ENCODE peak calls at places on chromosome 10, in nine cellular contexts. One of them, this sample, is unnamed. For H3K36me3, the result is how much of the 10 kb centered on the place peaks cover.

GRCh38 chr10:115141254-115141653 is 48.1 kb downstream of the ATRNL1 start:
- DNase-seq in cardiac muscle cell: peak
- DNase-seq in DND-41: no peak
- DNase-seq in bronchial epithelial cell: peak
- DNase-seq in tibial artery: no peak
- DNase-seq in neural progenitor cell: peak
- DNase-seq in psoas muscle: no peak
- DNase-seq in spleen: no peak
- DNase-seq in uterus: no peak
- DNase-seq in this sample: no peak

GRCh38 chr10:128009768-128010167 is 102.9 kb downstream of the PTPRE start:
- DNase-seq in cardiac muscle cell: peak
- DNase-seq in DND-41: no peak
- DNase-seq in bronchial epithelial cell: no peak
- DNase-seq in tibial artery: no peak
- DNase-seq in neural progenitor cell: no peak
- DNase-seq in psoas muscle: no peak
- DNase-seq in spleen: no peak
- DNase-seq in uterus: no peak
- DNase-seq in this sample: no peak

GRCh38 chr10:71290806-71291205 is 28.3 kb upstream of the SLC29A3 start:
- DNase-seq in cardiac muscle cell: no peak
- DNase-seq in DND-41: no peak
- DNase-seq in bronchial epithelial cell: no peak
- DNase-seq in tibial artery: no peak
- DNase-seq in neural progenitor cell: no peak
- DNase-seq in psoas muscle: no peak
- DNase-seq in spleen: no peak
- DNase-seq in uterus: no peak
- DNase-seq in this sample: no peak

GRCh38 chr10:18797286-18797685 is 138.1 kb downstream of the ARL5B start:
- DNase-seq in cardiac muscle cell: no peak
- DNase-seq in DND-41: no peak
- DNase-seq in bronchial epithelial cell: peak
- DNase-seq in tibial artery: no peak
- DNase-seq in neural progenitor cell: no peak
- DNase-seq in psoas muscle: no peak
- DNase-seq in spleen: no peak
- DNase-seq in uterus: no peak
- DNase-seq in this sample: no peak

GRCh38 chr10:89535185-89536012 is at the start of gene SLC16A12:
- DNase-seq in cardiac muscle cell: peak
- DNase-seq in DND-41: no peak
- DNase-seq in bronchial epithelial cell: no peak
- DNase-seq in tibial artery: no peak
- DNase-seq in neural progenitor cell: peak
- DNase-seq in psoas muscle: peak
- DNase-seq in spleen: no peak
- DNase-seq in uterus: no peak
- DNase-seq in this sample: peak

GRCh38 chr10:101775273-101776131 is at the start of gene FGF8:
- DNase-seq in cardiac muscle cell: no peak
- DNase-seq in DND-41: no peak
- DNase-seq in bronchial epithelial cell: no peak
- DNase-seq in tibial artery: no peak
- DNase-seq in neural progenitor cell: peak
- DNase-seq in psoas muscle: no peak
- DNase-seq in spleen: no peak
- DNase-seq in uterus: no peak
- DNase-seq in this sample: no peak

GRCh38 chr10:71998840-71999194 is 34.6 kb downstream of the CHST3 start:
- DNase-seq in cardiac muscle cell: peak
- DNase-seq in DND-41: no peak
- DNase-seq in bronchial epithelial cell: peak
- DNase-seq in tibial artery: peak
- DNase-seq in neural progenitor cell: no peak
- DNase-seq in psoas muscle: peak
- DNase-seq in spleen: peak
- DNase-seq in uterus: peak
- DNase-seq in this sample: peak

GRCh38 chr10:123044391-123044790 is 35.6 kb downstream of the ACADSB start:
- DNase-seq in cardiac muscle cell: peak
- DNase-seq in DND-41: no peak
- DNase-seq in bronchial epithelial cell: peak
- DNase-seq in tibial artery: no peak
- DNase-seq in neural progenitor cell: no peak
- DNase-seq in psoas muscle: no peak
- DNase-seq in spleen: no peak
- DNase-seq in uterus: no peak
- DNase-seq in this sample: no peak

GRCh38 chr10:131041361-131041916 is 270.1 kb downstream of the TCERG1L start:
- DNase-seq in cardiac muscle cell: no peak
- DNase-seq in DND-41: no peak
- DNase-seq in bronchial epithelial cell: no peak
- DNase-seq in tibial artery: peak
- DNase-seq in neural progenitor cell: no peak
- DNase-seq in psoas muscle: no peak
- DNase-seq in spleen: peak
- DNase-seq in uterus: no peak
- DNase-seq in this sample: no peak

GRCh38 chr10:88820990-88821389 is 18.5 kb downstream of the LIPM start:
- DNase-seq in cardiac muscle cell: peak
- DNase-seq in DND-41: no peak
- DNase-seq in bronchial epithelial cell: peak
- DNase-seq in tibial artery: no peak
- DNase-seq in neural progenitor cell: no peak
- DNase-seq in psoas muscle: no peak
- DNase-seq in spleen: no peak
- DNase-seq in uterus: no peak
- DNase-seq in this sample: no peak

GRCh38 chr10:21145751-21146445 is 248.8 kb upstream of the NEBL start:
- DNase-seq in cardiac muscle cell: no peak
- DNase-seq in DND-41: no peak
- DNase-seq in bronchial epithelial cell: no peak
- DNase-seq in tibial artery: no peak
- DNase-seq in neural progenitor cell: peak
- DNase-seq in psoas muscle: no peak
- DNase-seq in spleen: no peak
- DNase-seq in uterus: no peak
- DNase-seq in this sample: no peak

GRCh38 chr10:119522747-119523426 is 19.6 kb downstream of the RGS10 start:
- DNase-seq in cardiac muscle cell: no peak
- DNase-seq in DND-41: no peak
- DNase-seq in bronchial epithelial cell: peak
- DNase-seq in tibial artery: no peak
- DNase-seq in neural progenitor cell: no peak
- DNase-seq in psoas muscle: no peak
- DNase-seq in spleen: peak
- DNase-seq in uterus: no peak
- DNase-seq in this sample: no peak

GRCh38 chr10:124601431-124602120 is 140.0 kb downstream of the LHPP start:
- DNase-seq in cardiac muscle cell: no peak
- DNase-seq in DND-41: no peak
- DNase-seq in bronchial epithelial cell: no peak
- DNase-seq in tibial artery: no peak
- DNase-seq in neural progenitor cell: no peak
- DNase-seq in psoas muscle: peak
- DNase-seq in spleen: peak
- DNase-seq in uterus: no peak
- DNase-seq in this sample: no peak

GRCh38 chr10:62817763-62818425 is 1.7 kb upstream of the EGR2 start:
- DNase-seq in cardiac muscle cell: peak
- DNase-seq in DND-41: peak
- DNase-seq in bronchial epithelial cell: peak
- DNase-seq in tibial artery: peak
- DNase-seq in neural progenitor cell: peak
- DNase-seq in psoas muscle: peak
- DNase-seq in spleen: peak
- DNase-seq in uterus: peak
- DNase-seq in this sample: peak

GRCh38 chr10:77869626-77870420 is 56.7 kb downstream of the DLG5 start:
- DNase-seq in cardiac muscle cell: peak
- DNase-seq in DND-41: no peak
- DNase-seq in bronchial epithelial cell: no peak
- DNase-seq in tibial artery: no peak
- DNase-seq in neural progenitor cell: no peak
- DNase-seq in psoas muscle: no peak
- DNase-seq in spleen: no peak
- DNase-seq in uterus: no peak
- DNase-seq in this sample: no peak

DNA sequence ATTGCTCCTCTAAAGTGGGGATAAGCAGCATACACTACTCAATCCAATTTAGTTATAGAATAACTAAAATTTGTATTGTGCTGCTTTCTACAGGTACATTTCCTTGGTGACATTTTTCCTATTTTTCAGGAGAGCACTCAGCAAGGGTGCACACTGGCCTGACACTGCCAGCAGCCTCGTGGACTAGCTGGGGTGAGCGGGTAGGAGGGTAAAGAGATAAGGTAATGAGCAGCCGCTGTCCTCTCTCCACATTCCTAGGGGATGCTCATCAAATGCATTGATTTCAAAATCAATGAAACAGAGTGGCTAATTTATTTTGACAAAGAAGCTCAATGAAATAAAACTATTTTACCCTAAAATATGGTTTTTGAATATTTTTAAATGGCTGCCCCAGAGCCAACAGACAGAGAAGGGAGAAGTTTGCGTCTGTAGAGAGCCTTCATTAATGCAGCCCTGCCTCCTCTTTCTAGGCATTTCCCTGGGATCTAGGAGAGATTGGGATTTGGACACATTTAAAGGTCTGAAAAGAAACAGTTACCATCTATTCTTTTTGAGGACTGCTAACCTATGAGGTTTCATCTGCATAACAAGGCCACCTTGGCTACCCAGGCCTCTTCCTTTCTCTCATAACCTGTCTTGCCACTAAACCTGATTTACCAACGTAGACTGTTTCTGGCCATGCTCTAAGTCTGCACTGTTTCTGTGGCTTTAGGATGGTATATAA is 561.0 kb downstream of the IPMK start:
- DNase-seq in cardiac muscle cell: no peak
- DNase-seq in DND-41: no peak
- DNase-seq in bronchial epithelial cell: no peak
- DNase-seq in tibial artery: no peak
- DNase-seq in neural progenitor cell: no peak
- DNase-seq in psoas muscle: peak
- DNase-seq in spleen: no peak
- DNase-seq in uterus: no peak
- DNase-seq in this sample: no peak
- H3K4me3 ChIP-seq in cardiac muscle cell: no peak
- H3K4me3 ChIP-seq in DND-41: no peak
- H3K4me3 ChIP-seq in bronchial epithelial cell: no peak
- H3K4me3 ChIP-seq in tibial artery: no peak
- H3K4me3 ChIP-seq in neural progenitor cell: no peak
- H3K4me3 ChIP-seq in psoas muscle: no peak
- H3K4me3 ChIP-seq in spleen: no peak
- H3K4me3 ChIP-seq in uterus: no peak
- H3K4me3 ChIP-seq in this sample: no peak

DNA sequence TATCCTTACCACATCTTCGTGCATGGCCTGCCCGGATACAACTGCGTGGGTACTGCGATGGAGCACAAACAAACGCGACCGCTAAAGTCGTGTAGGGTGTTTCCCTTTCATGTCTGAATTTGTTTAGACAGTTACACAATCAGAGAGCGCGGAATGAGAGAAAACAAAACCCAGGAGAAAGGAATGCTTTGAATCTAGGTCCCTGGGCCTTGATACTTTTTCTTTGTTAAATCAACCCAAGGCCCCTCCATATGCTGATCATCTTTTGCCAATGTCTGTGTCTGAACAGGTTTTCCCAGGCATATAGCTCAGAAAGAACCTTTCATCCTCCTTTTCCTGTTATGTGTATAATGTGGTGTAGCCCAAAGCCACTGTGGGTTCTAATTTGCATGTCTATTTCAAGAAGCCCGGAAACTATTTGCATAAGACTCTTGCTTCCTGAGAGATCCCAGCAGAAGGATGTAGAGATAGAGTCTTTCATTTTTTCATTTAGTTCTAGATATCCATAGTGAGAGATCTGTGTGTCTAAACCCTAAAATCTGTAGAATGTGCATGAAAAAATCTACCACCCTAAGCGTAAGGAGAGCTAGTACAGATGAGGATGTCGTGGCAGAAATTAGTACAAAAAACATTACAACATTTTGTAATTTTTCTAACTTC is 145.8 kb downstream of the FRMD4A start:
- DNase-seq in cardiac muscle cell: peak
- DNase-seq in DND-41: peak
- DNase-seq in bronchial epithelial cell: peak
- DNase-seq in tibial artery: no peak
- DNase-seq in neural progenitor cell: peak
- DNase-seq in psoas muscle: no peak
- DNase-seq in spleen: peak
- DNase-seq in uterus: no peak
- DNase-seq in this sample: no peak
- H3K36me3 ChIP-seq in cardiac muscle cell: under half
- H3K36me3 ChIP-seq in DND-41: under half
- H3K36me3 ChIP-seq in bronchial epithelial cell: under half
- H3K36me3 ChIP-seq in tibial artery: under half
- H3K36me3 ChIP-seq in neural progenitor cell: under half
- H3K36me3 ChIP-seq in psoas muscle: under half
- H3K36me3 ChIP-seq in spleen: under half
- H3K36me3 ChIP-seq in uterus: under half
- H3K36me3 ChIP-seq in this sample: under half

DNA sequence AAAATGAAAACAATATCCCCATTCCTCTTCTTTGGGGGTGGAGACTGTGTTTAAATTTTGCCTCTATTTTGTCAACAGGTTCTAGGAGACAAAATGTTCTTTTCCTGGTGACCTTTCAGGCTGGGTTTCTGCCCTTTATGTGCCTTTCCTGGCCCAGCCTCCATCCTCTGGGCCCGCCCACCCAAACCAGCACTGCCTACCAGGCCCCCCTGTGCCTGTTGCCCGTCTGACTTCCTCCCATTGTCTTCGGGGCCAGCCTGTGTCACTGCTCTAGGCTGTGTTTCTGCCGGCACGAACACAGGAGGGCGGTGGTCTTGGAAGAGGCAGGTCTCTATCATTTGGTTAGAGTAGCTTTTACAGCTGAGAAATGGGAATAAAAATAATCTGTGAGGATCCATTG is 13.9 kb downstream of the TSPAN14 start:
- DNase-seq in cardiac muscle cell: no peak
- DNase-seq in DND-41: peak
- DNase-seq in bronchial epithelial cell: no peak
- DNase-seq in tibial artery: peak
- DNase-seq in neural progenitor cell: peak
- DNase-seq in psoas muscle: peak
- DNase-seq in spleen: peak
- DNase-seq in uterus: peak
- DNase-seq in this sample: peak
- TF ChIP-seq CTCF in cardiac muscle cell: no peak
- TF ChIP-seq CTCF in DND-41: no peak
- TF ChIP-seq CTCF in bronchial epithelial cell: no peak
- TF ChIP-seq CTCF in tibial artery: no peak
- TF ChIP-seq CTCF in neural progenitor cell: no peak
- TF ChIP-seq CTCF in psoas muscle: no peak
- TF ChIP-seq CTCF in spleen: no peak
- TF ChIP-seq CTCF in uterus: no peak
- TF ChIP-seq CTCF in this sample: no peak

DNA sequence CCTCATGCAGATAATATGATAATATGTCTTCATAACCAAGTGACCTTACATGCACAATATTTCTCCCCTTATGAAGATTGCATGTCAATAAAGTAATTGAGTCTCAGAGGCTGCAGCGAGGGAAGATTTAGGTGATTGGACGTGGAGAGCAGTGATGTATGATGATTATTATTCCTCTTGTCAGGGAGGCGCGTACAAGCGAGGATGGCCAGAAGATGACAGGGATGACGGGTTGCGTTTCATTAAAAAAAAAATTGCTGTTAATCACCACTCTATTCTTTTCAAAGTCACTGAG is 997.9 kb downstream of the LRMDA start:
- DNase-seq in cardiac muscle cell: no peak
- DNase-seq in DND-41: no peak
- DNase-seq in bronchial epithelial cell: no peak
- DNase-seq in tibial artery: no peak
- DNase-seq in neural progenitor cell: no peak
- DNase-seq in psoas muscle: no peak
- DNase-seq in spleen: no peak
- DNase-seq in uterus: no peak
- DNase-seq in this sample: no peak
- H3K4me3 ChIP-seq in cardiac muscle cell: no peak
- H3K4me3 ChIP-seq in DND-41: no peak
- H3K4me3 ChIP-seq in bronchial epithelial cell: no peak
- H3K4me3 ChIP-seq in tibial artery: peak
- H3K4me3 ChIP-seq in neural progenitor cell: no peak
- H3K4me3 ChIP-seq in psoas muscle: no peak
- H3K4me3 ChIP-seq in spleen: no peak
- H3K4me3 ChIP-seq in uterus: peak
- H3K4me3 ChIP-seq in this sample: peak

This sample was measured in BE2C.